ENCODE peak calls at places on chromosomes 2 and 18, in seven cellular contexts. One of them, this sample, is unnamed.

GRCh38 chr18:56799756-56800155 is 148.6 kb downstream of the WDR7 start:
- DNase-seq in fibroblast of lung: peak; percentile 5
- DNase-seq in heart right ventricle: no peak
- DNase-seq in IMR-90: peak; percentile 34
- DNase-seq in HCT116: no peak
- DNase-seq in aorta: no peak
- DNase-seq in Peyer's patch: no peak
- DNase-seq in this sample: no peak

GRCh38 chr2:154400891-154401290 is 297.6 kb upstream of the KCNJ3 start:
- DNase-seq in heart right ventricle: no peak
- DNase-seq in Peyer's patch: no peak
- DNase-seq in fibroblast of lung: no peak
- DNase-seq in aorta: no peak
- DNase-seq in IMR-90: no peak
- DNase-seq in HCT116: no peak
- DNase-seq in this sample: no peak

GRCh38 chr2:202034249-202035088 is 814 bp downstream of the FZD7 start:
- DNase-seq in IMR-90: no peak
- DNase-seq in aorta: peak; percentile 82
- DNase-seq in Peyer's patch: no peak
- DNase-seq in fibroblast of lung: peak; percentile 51
- DNase-seq in heart right ventricle: no peak
- DNase-seq in HCT116: no peak
- DNase-seq in this sample: peak; percentile 40

GRCh38 chr18:49207373-49207772 is 253.1 kb downstream of the DYM start:
- DNase-seq in aorta: no peak
- DNase-seq in Peyer's patch: no peak
- DNase-seq in fibroblast of lung: no peak
- DNase-seq in HCT116: peak; percentile 21
- DNase-seq in heart right ventricle: no peak
- DNase-seq in IMR-90: peak; percentile 54
- DNase-seq in this sample: no peak

GRCh38 chr2:28835787-28836186 is 25.2 kb downstream of the SPDYA start:
- DNase-seq in IMR-90: no peak
- DNase-seq in Peyer's patch: no peak
- DNase-seq in fibroblast of lung: no peak
- DNase-seq in heart right ventricle: no peak
- DNase-seq in aorta: no peak
- DNase-seq in HCT116: no peak
- DNase-seq in this sample: no peak

GRCh38 chr18:69172046-69172445 is 228.6 kb upstream of the DOK6 start:
- DNase-seq in aorta: no peak
- DNase-seq in HCT116: no peak
- DNase-seq in fibroblast of lung: no peak
- DNase-seq in Peyer's patch: no peak
- DNase-seq in IMR-90: peak; percentile 10
- DNase-seq in heart right ventricle: no peak
- DNase-seq in this sample: no peak

GRCh38 chr2:219331560-219332213 is 857 bp downstream of the RESP18 start:
- DNase-seq in aorta: peak; percentile 82
- DNase-seq in Peyer's patch: no peak
- DNase-seq in IMR-90: peak; percentile 21
- DNase-seq in HCT116: no peak
- DNase-seq in fibroblast of lung: peak; percentile 29
- DNase-seq in heart right ventricle: peak; percentile 13
- DNase-seq in this sample: peak; percentile 65

GRCh38 chr2:201235865-201236811 is 24.2 kb upstream of the CASP8 start:
- DNase-seq in aorta: peak; percentile 82
- DNase-seq in Peyer's patch: peak; percentile 56
- DNase-seq in heart right ventricle: peak; percentile 81
- DNase-seq in fibroblast of lung: peak; percentile 88
- DNase-seq in IMR-90: peak; percentile 78
- DNase-seq in HCT116: no peak
- DNase-seq in this sample: peak; percentile 79

GRCh38 chr18:28063181-28063790 is 113.6 kb downstream of the CDH2 start:
- DNase-seq in HCT116: no peak
- DNase-seq in aorta: no peak
- DNase-seq in Peyer's patch: no peak
- DNase-seq in IMR-90: peak; percentile 48
- DNase-seq in heart right ventricle: no peak
- DNase-seq in fibroblast of lung: no peak
- DNase-seq in this sample: no peak

GRCh38 chr2:240452471-240453256 is 17.2 kb downstream of the GPC1 start:
- DNase-seq in fibroblast of lung: peak; percentile 57
- DNase-seq in heart right ventricle: no peak
- DNase-seq in aorta: peak; percentile 93
- DNase-seq in HCT116: no peak
- DNase-seq in Peyer's patch: no peak
- DNase-seq in IMR-90: peak; percentile 35
- DNase-seq in this sample: peak; percentile 84

DNA sequence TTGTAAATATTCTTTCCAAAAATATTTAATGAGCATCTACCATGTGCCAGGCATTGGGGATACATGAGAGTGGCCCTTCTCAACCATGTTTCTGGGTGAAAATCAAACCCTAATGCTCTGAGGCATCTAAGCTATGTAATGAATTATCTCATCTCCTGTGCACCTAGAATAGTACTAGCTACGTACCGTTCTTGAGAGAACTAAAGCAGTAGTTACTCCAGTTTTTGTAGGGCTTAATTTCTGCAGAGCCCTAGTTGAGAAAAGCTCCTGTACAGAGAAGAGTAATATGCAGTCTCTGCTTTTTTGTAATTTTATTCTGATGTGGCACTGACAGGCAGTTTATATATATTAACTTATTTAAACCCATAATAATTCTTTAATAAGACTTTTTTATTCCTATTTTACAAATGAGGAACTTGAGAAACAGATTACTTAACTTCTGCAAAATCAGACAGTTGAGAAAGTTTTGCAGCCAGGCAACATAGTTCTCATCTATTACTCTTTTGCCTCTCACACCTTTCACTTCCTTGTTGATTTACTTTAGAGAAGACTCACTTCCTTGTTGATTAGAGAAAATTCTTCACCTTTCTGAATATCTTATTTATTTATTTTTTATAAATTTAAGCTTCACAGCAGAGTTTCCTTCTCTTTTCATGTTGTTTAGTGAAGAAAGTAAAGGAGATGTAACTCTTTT is 3.1 kb downstream of the SPOPL start:
- DNase-seq in Peyer's patch: no peak
- DNase-seq in HCT116: no peak
- DNase-seq in IMR-90: no peak
- DNase-seq in fibroblast of lung: no peak
- DNase-seq in aorta: no peak
- DNase-seq in heart right ventricle: no peak
- DNase-seq in this sample: no peak
- H3K4me3 ChIP-seq in Peyer's patch: no peak overlapping the region
- H3K4me3 ChIP-seq in HCT116: no peak overlapping the region
- H3K4me3 ChIP-seq in IMR-90: no peak overlapping the region
- H3K4me3 ChIP-seq in fibroblast of lung: no peak overlapping the region
- H3K4me3 ChIP-seq in aorta: no peak overlapping the region
- H3K4me3 ChIP-seq in heart right ventricle: no peak overlapping the region
- H3K4me3 ChIP-seq in this sample: no peak overlapping the region

GRCh38 chr2:8484502-8485283 is 197.2 kb upstream of the ID2 start:
- DNase-seq in IMR-90: no peak
- DNase-seq in HCT116: no peak
- DNase-seq in fibroblast of lung: no peak
- DNase-seq in aorta: no peak
- DNase-seq in heart right ventricle: no peak
- DNase-seq in Peyer's patch: no peak
- DNase-seq in this sample: no peak

GRCh38 chr2:8481463-8482009 is 200.3 kb upstream of the ID2 start:
- DNase-seq in HCT116: no peak
- DNase-seq in fibroblast of lung: no peak
- DNase-seq in IMR-90: no peak
- DNase-seq in heart right ventricle: no peak
- DNase-seq in Peyer's patch: no peak
- DNase-seq in aorta: no peak
- DNase-seq in this sample: no peak

GRCh38 chr2:8479298-8479697 is 202.6 kb upstream of the ID2 start:
- DNase-seq in IMR-90: no peak
- DNase-seq in Peyer's patch: no peak
- DNase-seq in HCT116: no peak
- DNase-seq in heart right ventricle: peak; percentile 63
- DNase-seq in aorta: no peak
- DNase-seq in fibroblast of lung: no peak
- DNase-seq in this sample: no peak

GRCh38 chr2:8480936-8481335 is 200.9 kb upstream of the ID2 start:
- DNase-seq in HCT116: no peak
- DNase-seq in fibroblast of lung: no peak
- DNase-seq in IMR-90: no peak
- DNase-seq in heart right ventricle: no peak
- DNase-seq in Peyer's patch: no peak
- DNase-seq in aorta: no peak
- DNase-seq in this sample: no peak

DNA sequence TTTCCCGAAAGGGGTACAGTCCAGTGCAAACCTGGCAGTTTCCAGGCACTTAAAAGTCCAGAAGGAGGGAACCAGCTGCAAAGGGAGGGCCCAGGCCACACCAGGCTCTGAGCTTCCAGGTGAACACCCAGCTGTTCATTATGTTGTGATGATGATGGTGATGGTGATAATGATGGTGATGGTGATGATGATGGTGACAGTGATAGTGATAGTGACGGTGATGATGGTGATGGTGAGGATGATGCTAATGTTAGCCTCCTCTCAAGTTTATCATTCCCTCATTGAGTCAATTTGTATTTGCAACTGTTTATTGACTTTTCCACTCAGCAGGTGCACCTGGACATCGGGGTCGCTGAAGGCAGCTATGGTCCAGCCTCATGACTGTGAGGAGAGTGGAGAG is 199.4 kb upstream of the ID2 start:
- DNase-seq in HCT116: no peak
- DNase-seq in aorta: no peak
- DNase-seq in fibroblast of lung: no peak
- DNase-seq in heart right ventricle: no peak
- DNase-seq in Peyer's patch: no peak
- DNase-seq in IMR-90: no peak
- DNase-seq in this sample: no peak
- H3K4me1 ChIP-seq in HCT116: no peaks in the 10 kb centered on the region
- H3K4me1 ChIP-seq in aorta: no peaks in the 10 kb centered on the region
- H3K4me1 ChIP-seq in fibroblast of lung: no peaks in the 10 kb centered on the region
- H3K4me1 ChIP-seq in heart right ventricle: peaks cover 25% of the 10 kb centered on the region
- H3K4me1 ChIP-seq in Peyer's patch: peaks cover 21% of the 10 kb centered on the region
- H3K4me1 ChIP-seq in IMR-90: peaks cover 1% of the 10 kb centered on the region
- H3K4me1 ChIP-seq in this sample: no peaks in the 10 kb centered on the region

GRCh38 chr2:39093208-39093898 is 27.5 kb downstream of the SOS1 start:
- DNase-seq in aorta: no peak
- DNase-seq in IMR-90: no peak
- DNase-seq in Peyer's patch: no peak
- DNase-seq in HCT116: no peak
- DNase-seq in fibroblast of lung: no peak
- DNase-seq in heart right ventricle: no peak
- DNase-seq in this sample: no peak
- H3K4me3 ChIP-seq in aorta: no peak overlapping the region
- H3K4me3 ChIP-seq in IMR-90: no peak overlapping the region
- H3K4me3 ChIP-seq in Peyer's patch: no peak overlapping the region
- H3K4me3 ChIP-seq in HCT116: no peak overlapping the region
- H3K4me3 ChIP-seq in fibroblast of lung: no peak overlapping the region
- H3K4me3 ChIP-seq in heart right ventricle: no peak overlapping the region
- H3K4me3 ChIP-seq in this sample: no peak overlapping the region

GRCh38 chr2:203583696-203584095 is 48.6 kb upstream of the RAPH1 start:
- DNase-seq in heart right ventricle: peak; percentile 52
- DNase-seq in HCT116: no peak
- DNase-seq in aorta: peak; percentile 78
- DNase-seq in fibroblast of lung: no peak
- DNase-seq in Peyer's patch: no peak
- DNase-seq in IMR-90: peak; percentile 76
- DNase-seq in this sample: no peak

GRCh38 chr2:203584784-203585183 is 49.7 kb upstream of the RAPH1 start:
- DNase-seq in aorta: no peak
- DNase-seq in HCT116: no peak
- DNase-seq in IMR-90: no peak
- DNase-seq in fibroblast of lung: no peak
- DNase-seq in heart right ventricle: no peak
- DNase-seq in Peyer's patch: no peak
- DNase-seq in this sample: no peak

GRCh38 chr2:203586696-203587095 is 51.6 kb upstream of the RAPH1 start:
- DNase-seq in HCT116: no peak
- DNase-seq in Peyer's patch: no peak
- DNase-seq in fibroblast of lung: no peak
- DNase-seq in aorta: no peak
- DNase-seq in IMR-90: peak; percentile 61
- DNase-seq in heart right ventricle: no peak
- DNase-seq in this sample: no peak

GRCh38 chr2:203586151-203586550 is 51.0 kb upstream of the RAPH1 start:
- DNase-seq in heart right ventricle: no peak
- DNase-seq in IMR-90: no peak
- DNase-seq in Peyer's patch: no peak
- DNase-seq in HCT116: no peak
- DNase-seq in aorta: no peak
- DNase-seq in fibroblast of lung: no peak
- DNase-seq in this sample: no peak

GRCh38 chr2:203585541-203585940 is 50.4 kb upstream of the RAPH1 start:
- DNase-seq in heart right ventricle: no peak
- DNase-seq in aorta: no peak
- DNase-seq in HCT116: no peak
- DNase-seq in Peyer's patch: no peak
- DNase-seq in IMR-90: no peak
- DNase-seq in fibroblast of lung: no peak
- DNase-seq in this sample: no peak
- H3K4me1 ChIP-seq in heart right ventricle: peaks cover 27% of the 10 kb centered on the region
- H3K4me1 ChIP-seq in aorta: peaks cover 5% of the 10 kb centered on the region
- H3K4me1 ChIP-seq in HCT116: peaks cover 2% of the 10 kb centered on the region
- H3K4me1 ChIP-seq in Peyer's patch: peaks cover 38% of the 10 kb centered on the region
- H3K4me1 ChIP-seq in IMR-90: peaks cover 5% of the 10 kb centered on the region
- H3K4me1 ChIP-seq in fibroblast of lung: peaks cover 2% of the 10 kb centered on the region
- H3K4me1 ChIP-seq in this sample: no peaks in the 10 kb centered on the region

DNA sequence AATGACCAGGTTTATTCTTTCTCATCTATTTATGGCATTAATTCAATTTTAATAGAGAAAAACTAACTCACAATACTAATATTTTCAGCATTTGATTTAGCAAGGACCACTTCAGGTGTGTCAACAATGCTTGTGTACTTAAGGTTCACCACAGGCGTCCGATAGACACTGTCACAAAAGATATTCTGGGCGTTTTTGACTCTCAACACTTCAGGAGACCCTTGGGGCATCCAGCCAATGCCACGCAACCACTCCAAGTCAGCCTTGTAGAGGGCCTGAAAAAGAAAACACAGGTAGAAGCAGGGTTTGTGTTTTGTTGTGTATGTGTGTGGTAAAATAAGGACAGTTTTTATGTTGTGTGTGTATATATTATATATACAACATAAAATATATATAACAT is 158.2 kb downstream of the NEB start:
- DNase-seq in HCT116: no peak
- DNase-seq in Peyer's patch: no peak
- DNase-seq in heart right ventricle: no peak
- DNase-seq in fibroblast of lung: no peak
- DNase-seq in aorta: no peak
- DNase-seq in IMR-90: no peak
- DNase-seq in this sample: no peak
- H3K4me3 ChIP-seq in HCT116: no peak overlapping the region
- H3K4me3 ChIP-seq in Peyer's patch: no peak overlapping the region
- H3K4me3 ChIP-seq in heart right ventricle: no peak overlapping the region
- H3K4me3 ChIP-seq in fibroblast of lung: no peak overlapping the region
- H3K4me3 ChIP-seq in aorta: no peak overlapping the region
- H3K4me3 ChIP-seq in IMR-90: no peak overlapping the region
- H3K4me3 ChIP-seq in this sample: no peak overlapping the region

DNA sequence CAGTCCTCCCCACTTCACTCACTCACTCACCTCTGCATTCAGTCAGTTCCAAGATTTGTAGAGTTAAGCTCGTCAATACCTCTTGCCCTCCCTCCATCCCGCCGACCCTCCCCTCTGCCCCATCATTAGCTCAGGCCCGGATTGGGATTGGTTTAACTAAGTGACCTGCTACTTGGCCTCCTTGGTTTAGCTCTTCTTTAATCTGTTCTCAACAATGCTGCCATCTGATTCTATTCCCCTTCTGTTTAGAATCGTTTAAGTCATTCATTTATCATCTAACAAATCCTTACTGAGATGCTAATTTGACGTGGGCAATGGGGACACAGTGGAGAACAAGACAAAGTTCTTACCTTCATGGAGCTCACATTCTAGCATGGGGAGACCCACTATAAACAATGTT is 204.6 kb downstream of the MTX2 start:
- DNase-seq in IMR-90: no peak
- DNase-seq in aorta: no peak
- DNase-seq in fibroblast of lung: no peak
- DNase-seq in HCT116: no peak
- DNase-seq in Peyer's patch: no peak
- DNase-seq in heart right ventricle: no peak
- DNase-seq in this sample: no peak
- H3K4me1 ChIP-seq in IMR-90: no peaks in the 10 kb centered on the region
- H3K4me1 ChIP-seq in aorta: no peaks in the 10 kb centered on the region
- H3K4me1 ChIP-seq in fibroblast of lung: no peaks in the 10 kb centered on the region
- H3K4me1 ChIP-seq in HCT116: no peaks in the 10 kb centered on the region
- H3K4me1 ChIP-seq in Peyer's patch: no peaks in the 10 kb centered on the region
- H3K4me1 ChIP-seq in heart right ventricle: peaks cover 7% of the 10 kb centered on the region
- H3K4me1 ChIP-seq in this sample: no peaks in the 10 kb centered on the region